ENCODE peak calls at places on chromosomes 2 and 18, in five cellular contexts. M is choroid plexus epithelial cell, G is GM13977, V is cardiac fibroblast, O is heart right ventricle. P is an unnamed sample.

GRCh38 chr2:48694143-48694542 is 61.4 kb downstream of the LHCGR start:
- DNase-seq in V (peak), O (no peak), G (no peak), M (peak), P (no peak)

GRCh38 chr2:27903649-27904544 is 13.4 kb downstream of the BABAM2 start:
- DNase-seq in V (peak), M (peak), O (no peak), G (no peak), P (no peak)

GRCh38 chr2:34787341-34787740 is 1188.2 kb upstream of the FAM98A start:
- DNase-seq in G (no peak), M (no peak), O (no peak), V (no peak), P (no peak)

GRCh38 chr2:177261115-177261779 is 3.3 kb downstream of the NFE2L2 start:
- DNase-seq in O (no peak), M (no peak), V (no peak), G (no peak), P (no peak)

GRCh38 chr2:8612734-8613179 is 69.1 kb upstream of the ID2 start:
- DNase-seq in M (no peak), V (no peak), O (no peak), G (no peak), P (no peak)

GRCh38 chr2:223725494-223725893 is 111.9 kb downstream of the AP1S3 start:
- DNase-seq in V (peak), M (peak), G (no peak), O (peak), P (no peak)

GRCh38 chr2:112580084-112580483 is 4.3 kb upstream of the CHCHD5 start:
- DNase-seq in G (no peak), M (no peak), V (no peak), O (no peak), P (no peak)

GRCh38 chr2:205800804-205801203 is 118.5 kb downstream of the NRP2 start:
- DNase-seq in M (peak), G (no peak), O (peak), V (peak), P (no peak)

GRCh38 chr2:16852651-16853050 is 187.0 kb upstream of the CYRIA start:
- DNase-seq in V (no peak), O (no peak), M (peak), G (no peak), P (no peak)

GRCh38 chr18:23689031-23689615 is at the start of gene LAMA3:
- DNase-seq in G (peak), O (peak), V (peak), M (peak), P (peak)

GRCh38 chr2:97908208-97908676 is 87.5 kb downstream of the TMEM131 start:
- DNase-seq in M (no peak), G (no peak), O (no peak), V (no peak), P (peak)

GRCh38 chr2:191845876-191846786 is 757 bp downstream of the CAVIN2 start:
- DNase-seq in V (no peak), O (peak), M (no peak), G (no peak), P (no peak)

GRCh38 chr2:219176818-219177593 is at the start of gene CNPPD1:
- DNase-seq in M (peak), O (peak), G (peak), V (peak), P (peak)

GRCh38 chr2:232142049-232142448 is 180.5 kb downstream of the DIS3L2 start:
- DNase-seq in G (peak), O (peak), V (peak), M (peak), P (peak)

GRCh38 chr2:45578056-45578843 is 32.8 kb downstream of the SRBD1 start:
- DNase-seq in O (no peak), V (peak), M (peak), G (peak), P (peak)
- TF ChIP-seq CTCF in O (peak), V (peak), M (peak), G (peak), P (no peak)

DNA sequence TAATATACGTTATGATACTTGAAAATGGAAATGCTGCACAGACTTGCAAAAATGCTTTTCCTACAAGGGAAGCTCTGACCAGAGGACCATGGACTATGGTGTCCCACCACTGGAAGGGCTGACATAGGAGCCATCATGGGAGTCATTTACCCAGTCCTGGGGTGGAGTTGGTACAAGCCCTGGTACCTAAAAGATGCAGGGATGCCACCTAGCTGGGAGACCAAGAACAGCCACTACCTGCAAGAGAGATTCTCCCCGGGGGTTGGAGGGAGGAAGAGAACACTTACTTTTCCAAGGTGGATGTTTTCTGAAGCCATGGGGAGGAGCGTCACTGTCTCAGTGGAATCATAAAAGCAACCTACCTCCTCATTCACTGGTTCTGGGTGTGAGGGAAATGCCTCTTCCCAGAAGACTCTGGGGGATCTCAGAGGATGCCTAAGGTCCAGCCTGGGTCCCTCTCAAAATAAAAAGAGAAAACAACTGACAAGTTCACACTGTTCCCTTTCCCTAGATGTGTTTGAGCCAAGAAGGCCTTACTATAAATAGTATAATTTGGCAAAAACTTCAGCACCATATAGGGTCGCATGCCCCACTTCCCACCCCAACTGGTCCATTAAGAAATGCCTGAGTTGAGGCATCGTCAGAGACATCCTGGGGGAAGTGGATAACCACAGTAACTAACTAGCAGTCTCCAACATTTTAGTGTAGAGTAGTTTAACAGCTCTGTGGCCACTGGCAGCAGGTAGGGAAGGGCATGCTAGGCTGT is 39.9 kb downstream of the REEP1 start:
- DNase-seq in M (no peak), V (no peak), G (peak), O (no peak), P (peak)
- TF ChIP-seq CTCF in M (peak), V (peak), G (peak), O (peak), P (peak)

DNA sequence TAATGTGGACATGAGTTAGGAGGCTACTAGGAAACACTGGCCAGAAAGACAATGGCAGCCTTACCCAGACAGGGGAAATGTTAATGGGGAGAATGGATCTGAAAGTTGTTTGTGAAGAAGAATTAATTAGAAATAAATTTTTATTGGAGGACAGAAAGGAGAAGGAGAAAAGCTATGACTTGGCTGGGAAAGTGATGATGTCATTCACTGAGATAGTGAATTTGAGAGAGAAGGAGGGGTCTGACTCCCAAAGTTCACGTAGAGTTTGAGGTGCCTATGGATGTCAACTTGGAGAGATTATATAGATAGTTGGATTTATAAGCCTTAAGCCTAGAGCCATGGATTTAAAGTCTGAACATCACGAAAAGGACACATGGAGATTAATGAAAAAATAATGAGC is 144.6 kb upstream of the ZNF521 start:
- DNase-seq in G (no peak), O (no peak), V (no peak), M (no peak), P (no peak)
- TF ChIP-seq CTCF in G (no peak), O (no peak), V (no peak), M (no peak), P (no peak)

DNA sequence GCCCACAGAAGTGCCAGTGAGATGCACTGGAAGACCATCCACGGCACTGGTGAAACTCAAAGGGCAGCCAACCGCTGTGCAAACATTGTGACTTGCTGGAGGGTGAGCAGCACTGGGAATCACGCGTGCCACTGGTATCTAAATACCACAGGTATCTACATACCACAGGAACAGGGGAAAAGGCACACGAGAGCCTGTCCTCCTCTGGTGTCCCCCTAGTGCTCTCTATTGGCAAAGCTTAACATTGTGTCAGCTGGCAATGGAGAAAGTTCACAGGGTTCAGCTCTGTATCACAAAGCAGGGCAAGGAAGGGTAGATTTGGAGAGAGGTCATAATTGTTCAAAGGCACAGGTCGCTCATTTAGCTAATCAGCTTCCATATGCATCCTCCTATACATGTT is 12.6 kb upstream of the SEC11C start:
- DNase-seq in O (no peak), V (no peak), G (no peak), M (no peak), P (no peak)
- TF ChIP-seq CTCF in O (no peak), V (no peak), G (no peak), M (no peak), P (no peak)

GRCh38 chr2:120735750-120736170 is at the start of gene GLI2:
- DNase-seq in G (peak), M (peak), V (peak), O (peak), P (peak)
- TF ChIP-seq CTCF in G (peak), M (peak), V (peak), O (peak), P (peak)

GRCh38 chr18:24802439-24802838 is 342.0 kb downstream of the HRH4 start:
- DNase-seq in V (no peak), G (no peak), O (no peak), M (no peak), P (no peak)

GRCh38 chr18:24797987-24798386 is 337.6 kb downstream of the HRH4 start:
- DNase-seq in M (no peak), O (no peak), G (no peak), V (no peak), P (no peak)

GRCh38 chr18:24801011-24801410 is 340.6 kb downstream of the HRH4 start:
- DNase-seq in G (no peak), O (no peak), M (no peak), V (no peak), P (no peak)

GRCh38 chr18:24799720-24800119 is 339.3 kb downstream of the HRH4 start:
- DNase-seq in O (no peak), G (no peak), M (no peak), V (no peak), P (no peak)

GRCh38 chr18:24799176-24799575 is 338.7 kb downstream of the HRH4 start:
- DNase-seq in G (no peak), V (no peak), O (no peak), M (no peak), P (no peak)
- TF ChIP-seq CTCF in G (no peak), V (no peak), O (no peak), M (no peak), P (no peak)

DNA sequence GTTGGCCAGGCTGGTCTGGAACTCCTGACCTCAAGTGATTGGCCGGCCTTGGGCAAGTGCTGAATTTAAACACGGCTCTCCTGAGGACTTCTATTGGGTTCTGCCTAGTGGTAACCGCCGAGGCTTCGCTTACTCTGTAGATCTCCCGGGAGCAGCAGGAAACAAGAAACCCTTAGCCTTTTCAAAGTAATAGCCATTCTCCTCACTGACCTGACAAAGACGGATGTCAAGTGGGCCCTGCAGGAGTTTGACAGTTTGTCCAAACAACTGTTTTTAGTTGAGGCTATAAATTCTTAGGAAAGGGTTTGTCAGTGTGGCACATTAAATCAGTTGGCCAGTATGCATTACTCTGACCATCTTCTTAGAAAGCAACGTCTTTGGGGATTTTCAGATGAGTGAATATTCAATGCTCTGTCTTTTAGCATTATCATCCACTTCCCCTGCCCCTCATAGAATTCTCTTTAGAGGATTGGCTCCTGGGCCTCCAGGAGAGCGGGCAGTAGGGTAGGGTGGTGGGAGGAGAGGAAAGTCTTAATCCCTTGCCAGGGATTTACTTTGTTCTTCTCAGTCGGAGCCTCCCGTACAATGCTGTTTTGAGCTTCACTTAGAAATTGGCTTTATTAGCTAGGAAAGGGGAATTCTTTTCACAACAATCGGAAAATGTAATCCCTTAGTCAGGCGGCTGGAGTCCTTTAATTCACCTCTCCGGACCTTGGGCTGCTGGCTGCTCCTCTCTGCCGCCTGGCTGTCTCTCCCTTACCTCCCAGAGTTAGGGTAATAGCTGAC is 13.3 kb upstream of the C18orf32 start:
- DNase-seq in V (no peak), O (no peak), G (no peak), M (no peak), P (no peak)
- TF ChIP-seq CTCF in V (no peak), O (no peak), G (no peak), M (peak), P (no peak)

DNA sequence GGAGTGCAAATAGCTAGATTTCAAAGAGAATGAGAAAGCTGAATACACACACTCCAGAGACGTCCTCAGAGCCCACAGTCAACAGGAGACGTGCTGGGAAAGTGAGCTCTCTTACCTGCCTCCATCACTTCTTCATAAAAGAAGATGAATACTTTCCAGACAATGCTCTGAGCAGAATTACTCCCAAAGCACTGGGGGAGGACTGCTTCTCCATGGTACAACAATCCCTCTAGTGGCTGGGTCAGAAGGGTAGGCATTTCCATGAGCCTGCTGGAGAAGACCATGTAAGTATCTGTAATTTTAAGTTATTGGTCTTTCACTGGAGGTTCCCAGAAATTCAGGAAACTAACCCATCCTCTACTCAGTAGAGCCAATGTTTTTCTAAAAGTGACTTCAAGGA is 190.3 kb downstream of the RBM43 start:
- DNase-seq in M (peak), O (no peak), V (peak), G (no peak), P (no peak)
- TF ChIP-seq CTCF in M (peak), O (no peak), V (peak), G (no peak), P (no peak)

GRCh38 chr2:67399831-67400489 is 2.8 kb downstream of the ETAA1 start:
- DNase-seq in O (no peak), M (peak), V (peak), G (no peak), P (no peak)
- TF ChIP-seq CTCF in O (no peak), M (no peak), V (no peak), G (no peak), P (no peak)

GRCh38 chr2:217004636-217005035 is 144.8 kb upstream of the TNP1 start:
- DNase-seq in M (no peak), V (no peak), O (no peak), G (no peak), P (no peak)

GRCh38 chr2:217006217-217006616 is 146.4 kb upstream of the TNP1 start:
- DNase-seq in G (no peak), M (no peak), V (no peak), O (no peak), P (no peak)

GRCh38 chr2:217001740-217002139 is 141.9 kb upstream of the TNP1 start:
- DNase-seq in V (no peak), G (no peak), O (no peak), M (no peak), P (no peak)

GRCh38 chr2:216996279-216996845 is 136.5 kb upstream of the TNP1 start:
- DNase-seq in M (no peak), O (no peak), G (no peak), V (no peak), P (no peak)

GRCh38 chr2:217000406-217000805 is 140.5 kb upstream of the TNP1 start:
- DNase-seq in O (no peak), M (no peak), V (no peak), G (no peak), P (no peak)
- TF ChIP-seq CTCF in O (no peak), M (no peak), V (no peak), G (peak), P (no peak)